ENCODE peak calls at places on chromosomes 6 and 20, in nine cellular contexts. One of them, this sample, is unnamed.

GRCh38 chr6:148223424-148223842 is 119.2 kb upstream of the SASH1 start:
- DNase-seq in WERI-Rb-1: no peak
- DNase-seq in progenitor cell of endocrine pancreas: no peak
- DNase-seq in astrocyte of the spinal cord: peak
- DNase-seq in choroid plexus epithelial cell: peak
- DNase-seq in fibroblast of mammary gland: peak
- DNase-seq in Calu3: no peak
- DNase-seq in cardiac fibroblast: peak
- DNase-seq in WTC11: no peak
- DNase-seq in this sample: no peak

GRCh38 chr6:139364302-139364981 is 10.0 kb downstream of the CITED2 start:
- DNase-seq in WERI-Rb-1: no peak
- DNase-seq in fibroblast of mammary gland: peak
- DNase-seq in progenitor cell of endocrine pancreas: no peak
- DNase-seq in choroid plexus epithelial cell: peak
- DNase-seq in cardiac fibroblast: peak
- DNase-seq in WTC11: no peak
- DNase-seq in Calu3: no peak
- DNase-seq in astrocyte of the spinal cord: peak
- DNase-seq in this sample: no peak

GRCh38 chr20:35601990-35602389 is 13.6 kb upstream of the SPAG4 start:
- DNase-seq in Calu3: no peak
- DNase-seq in cardiac fibroblast: no peak
- DNase-seq in astrocyte of the spinal cord: no peak
- DNase-seq in WTC11: no peak
- DNase-seq in progenitor cell of endocrine pancreas: no peak
- DNase-seq in fibroblast of mammary gland: no peak
- DNase-seq in choroid plexus epithelial cell: no peak
- DNase-seq in WERI-Rb-1: no peak
- DNase-seq in this sample: no peak

GRCh38 chr20:14064333-14064732 is 69.0 kb downstream of the MACROD2 start:
- DNase-seq in progenitor cell of endocrine pancreas: no peak
- DNase-seq in Calu3: no peak
- DNase-seq in cardiac fibroblast: no peak
- DNase-seq in WERI-Rb-1: no peak
- DNase-seq in WTC11: no peak
- DNase-seq in astrocyte of the spinal cord: no peak
- DNase-seq in choroid plexus epithelial cell: no peak
- DNase-seq in fibroblast of mammary gland: no peak
- DNase-seq in this sample: no peak

GRCh38 chr6:28980797-28981390 is 24.2 kb downstream of the ZNF311 start:
- DNase-seq in fibroblast of mammary gland: peak
- DNase-seq in WTC11: peak
- DNase-seq in Calu3: peak
- DNase-seq in cardiac fibroblast: peak
- DNase-seq in progenitor cell of endocrine pancreas: peak
- DNase-seq in astrocyte of the spinal cord: peak
- DNase-seq in WERI-Rb-1: peak
- DNase-seq in choroid plexus epithelial cell: peak
- DNase-seq in this sample: peak

GRCh38 chr20:6269163-6269873 is 146.5 kb upstream of the FERMT1 start:
- DNase-seq in Calu3: no peak
- DNase-seq in choroid plexus epithelial cell: peak
- DNase-seq in cardiac fibroblast: no peak
- DNase-seq in astrocyte of the spinal cord: no peak
- DNase-seq in WTC11: peak
- DNase-seq in fibroblast of mammary gland: no peak
- DNase-seq in WERI-Rb-1: no peak
- DNase-seq in progenitor cell of endocrine pancreas: no peak
- DNase-seq in this sample: no peak

GRCh38 chr6:99618649-99619408 is 12.2 kb downstream of the PRDM13 start:
- DNase-seq in choroid plexus epithelial cell: no peak
- DNase-seq in progenitor cell of endocrine pancreas: no peak
- DNase-seq in WTC11: peak
- DNase-seq in fibroblast of mammary gland: no peak
- DNase-seq in WERI-Rb-1: no peak
- DNase-seq in astrocyte of the spinal cord: no peak
- DNase-seq in cardiac fibroblast: no peak
- DNase-seq in Calu3: no peak
- DNase-seq in this sample: no peak

GRCh38 chr20:62445553-62446340 is 18.4 kb upstream of the RBBP8NL start:
- DNase-seq in fibroblast of mammary gland: no peak
- DNase-seq in progenitor cell of endocrine pancreas: no peak
- DNase-seq in cardiac fibroblast: no peak
- DNase-seq in choroid plexus epithelial cell: no peak
- DNase-seq in astrocyte of the spinal cord: no peak
- DNase-seq in WTC11: no peak
- DNase-seq in WERI-Rb-1: no peak
- DNase-seq in Calu3: no peak
- DNase-seq in this sample: no peak

GRCh38 chr6:106444777-106445507 is 84.4 kb downstream of the CRYBG1 start:
- DNase-seq in Calu3: peak
- DNase-seq in fibroblast of mammary gland: peak
- DNase-seq in choroid plexus epithelial cell: peak
- DNase-seq in progenitor cell of endocrine pancreas: no peak
- DNase-seq in astrocyte of the spinal cord: peak
- DNase-seq in WTC11: no peak
- DNase-seq in cardiac fibroblast: peak
- DNase-seq in WERI-Rb-1: peak
- DNase-seq in this sample: no peak

GRCh38 chr6:90156861-90157260 is 139.8 kb downstream of the BACH2 start:
- DNase-seq in cardiac fibroblast: no peak
- DNase-seq in Calu3: no peak
- DNase-seq in WTC11: no peak
- DNase-seq in fibroblast of mammary gland: no peak
- DNase-seq in choroid plexus epithelial cell: no peak
- DNase-seq in astrocyte of the spinal cord: no peak
- DNase-seq in progenitor cell of endocrine pancreas: no peak
- DNase-seq in WERI-Rb-1: no peak
- DNase-seq in this sample: no peak

GRCh38 chr6:36444470-36444869 is 1.7 kb downstream of the KCTD20 start:
- DNase-seq in fibroblast of mammary gland: peak
- DNase-seq in Calu3: no peak
- DNase-seq in cardiac fibroblast: peak
- DNase-seq in choroid plexus epithelial cell: peak
- DNase-seq in WTC11: no peak
- DNase-seq in progenitor cell of endocrine pancreas: no peak
- DNase-seq in astrocyte of the spinal cord: peak
- DNase-seq in WERI-Rb-1: peak
- DNase-seq in this sample: no peak

GRCh38 chr6:39904946-39905639 is 29.2 kb downstream of the MOCS1 start:
- DNase-seq in cardiac fibroblast: no peak
- DNase-seq in choroid plexus epithelial cell: no peak
- DNase-seq in Calu3: no peak
- DNase-seq in progenitor cell of endocrine pancreas: no peak
- DNase-seq in WTC11: no peak
- DNase-seq in astrocyte of the spinal cord: no peak
- DNase-seq in WERI-Rb-1: no peak
- DNase-seq in fibroblast of mammary gland: no peak
- DNase-seq in this sample: no peak
- TF ChIP-seq CTCF in cardiac fibroblast: no peak
- TF ChIP-seq CTCF in choroid plexus epithelial cell: peak
- TF ChIP-seq CTCF in Calu3: no peak
- TF ChIP-seq CTCF in progenitor cell of endocrine pancreas: no peak
- TF ChIP-seq CTCF in WTC11: no peak
- TF ChIP-seq CTCF in astrocyte of the spinal cord: no peak
- TF ChIP-seq CTCF in WERI-Rb-1: no peak
- TF ChIP-seq CTCF in fibroblast of mammary gland: no peak
- TF ChIP-seq CTCF in this sample: no peak

DNA sequence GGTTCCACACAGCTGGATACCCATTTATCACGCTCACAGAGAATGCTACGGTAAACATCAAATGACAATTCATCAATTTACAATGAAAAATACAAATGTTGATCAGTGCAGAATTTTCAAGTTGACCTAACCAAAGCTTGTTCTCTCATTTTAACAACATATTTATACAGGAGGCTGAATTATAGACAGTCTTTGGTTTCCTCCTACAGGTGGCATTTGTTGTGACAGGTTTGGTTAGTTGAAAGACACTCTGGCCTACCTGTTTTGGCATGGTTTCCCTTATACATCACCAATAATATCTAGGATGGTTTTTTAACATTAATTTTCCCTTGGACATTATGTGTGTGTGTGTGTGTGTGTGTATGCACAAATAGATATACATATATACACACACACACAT is 642.5 kb upstream of the MMS22L start:
- DNase-seq in WERI-Rb-1: no peak
- DNase-seq in progenitor cell of endocrine pancreas: no peak
- DNase-seq in cardiac fibroblast: no peak
- DNase-seq in choroid plexus epithelial cell: peak
- DNase-seq in Calu3: no peak
- DNase-seq in fibroblast of mammary gland: peak
- DNase-seq in WTC11: no peak
- DNase-seq in astrocyte of the spinal cord: no peak
- DNase-seq in this sample: no peak
- TF ChIP-seq CTCF in WERI-Rb-1: peak
- TF ChIP-seq CTCF in progenitor cell of endocrine pancreas: peak
- TF ChIP-seq CTCF in cardiac fibroblast: no peak
- TF ChIP-seq CTCF in choroid plexus epithelial cell: peak
- TF ChIP-seq CTCF in Calu3: no peak
- TF ChIP-seq CTCF in fibroblast of mammary gland: no peak
- TF ChIP-seq CTCF in WTC11: no peak
- TF ChIP-seq CTCF in astrocyte of the spinal cord: no peak
- TF ChIP-seq CTCF in this sample: peak

GRCh38 chr20:49323622-49324238 is 45.9 kb upstream of the ZNFX1 start:
- DNase-seq in choroid plexus epithelial cell: peak
- DNase-seq in cardiac fibroblast: peak
- DNase-seq in Calu3: peak
- DNase-seq in WERI-Rb-1: no peak
- DNase-seq in fibroblast of mammary gland: peak
- DNase-seq in progenitor cell of endocrine pancreas: no peak
- DNase-seq in astrocyte of the spinal cord: peak
- DNase-seq in WTC11: no peak
- DNase-seq in this sample: no peak

GRCh38 chr20:49318091-49318429 is 40.2 kb upstream of the ZNFX1 start:
- DNase-seq in progenitor cell of endocrine pancreas: no peak
- DNase-seq in fibroblast of mammary gland: no peak
- DNase-seq in Calu3: no peak
- DNase-seq in choroid plexus epithelial cell: no peak
- DNase-seq in cardiac fibroblast: no peak
- DNase-seq in WERI-Rb-1: no peak
- DNase-seq in WTC11: no peak
- DNase-seq in astrocyte of the spinal cord: no peak
- DNase-seq in this sample: no peak

GRCh38 chr20:49318430-49319203 is 40.8 kb upstream of the ZNFX1 start:
- DNase-seq in WERI-Rb-1: peak
- DNase-seq in astrocyte of the spinal cord: no peak
- DNase-seq in fibroblast of mammary gland: no peak
- DNase-seq in choroid plexus epithelial cell: no peak
- DNase-seq in progenitor cell of endocrine pancreas: peak
- DNase-seq in WTC11: peak
- DNase-seq in cardiac fibroblast: no peak
- DNase-seq in Calu3: no peak
- DNase-seq in this sample: no peak

GRCh38 chr20:49319204-49319809 is 41.5 kb upstream of the ZNFX1 start:
- DNase-seq in progenitor cell of endocrine pancreas: no peak
- DNase-seq in cardiac fibroblast: no peak
- DNase-seq in choroid plexus epithelial cell: no peak
- DNase-seq in astrocyte of the spinal cord: no peak
- DNase-seq in Calu3: no peak
- DNase-seq in WERI-Rb-1: no peak
- DNase-seq in WTC11: peak
- DNase-seq in fibroblast of mammary gland: no peak
- DNase-seq in this sample: no peak

DNA sequence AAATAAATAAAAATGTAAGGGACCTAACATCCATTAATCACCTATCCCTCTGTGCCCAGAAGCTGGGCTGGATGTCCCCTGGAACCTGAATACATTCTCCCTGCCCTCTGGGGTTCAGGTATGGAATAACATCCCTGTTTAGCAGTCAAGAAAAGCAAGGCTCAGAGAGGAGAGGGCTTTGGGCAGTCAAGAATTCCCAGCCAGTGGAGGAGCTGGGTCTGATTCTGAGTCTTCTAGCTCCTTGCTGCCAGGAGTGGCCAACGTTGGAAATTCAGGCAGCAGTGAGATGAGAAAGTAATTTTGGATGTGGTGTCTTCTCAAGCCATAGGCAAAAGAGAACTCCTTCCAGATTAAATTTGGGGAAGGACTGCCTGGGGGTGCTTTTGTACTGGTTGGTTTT is 42.6 kb upstream of the ZNFX1 start:
- DNase-seq in cardiac fibroblast: peak
- DNase-seq in Calu3: peak
- DNase-seq in progenitor cell of endocrine pancreas: no peak
- DNase-seq in WERI-Rb-1: peak
- DNase-seq in choroid plexus epithelial cell: peak
- DNase-seq in astrocyte of the spinal cord: peak
- DNase-seq in fibroblast of mammary gland: peak
- DNase-seq in WTC11: peak
- DNase-seq in this sample: no peak
- TF ChIP-seq CTCF in cardiac fibroblast: peak
- TF ChIP-seq CTCF in Calu3: peak
- TF ChIP-seq CTCF in progenitor cell of endocrine pancreas: peak
- TF ChIP-seq CTCF in WERI-Rb-1: peak
- TF ChIP-seq CTCF in choroid plexus epithelial cell: peak
- TF ChIP-seq CTCF in astrocyte of the spinal cord: peak
- TF ChIP-seq CTCF in fibroblast of mammary gland: peak
- TF ChIP-seq CTCF in WTC11: no peak
- TF ChIP-seq CTCF in this sample: peak

GRCh38 chr6:39791850-39792500 is at the start of gene DAAM2:
- DNase-seq in choroid plexus epithelial cell: peak
- DNase-seq in astrocyte of the spinal cord: peak
- DNase-seq in progenitor cell of endocrine pancreas: peak
- DNase-seq in WTC11: peak
- DNase-seq in Calu3: no peak
- DNase-seq in cardiac fibroblast: peak
- DNase-seq in WERI-Rb-1: peak
- DNase-seq in fibroblast of mammary gland: peak
- DNase-seq in this sample: no peak

GRCh38 chr6:39793528-39793927 is 1.4 kb downstream of the DAAM2 start:
- DNase-seq in fibroblast of mammary gland: no peak
- DNase-seq in astrocyte of the spinal cord: no peak
- DNase-seq in WERI-Rb-1: no peak
- DNase-seq in Calu3: no peak
- DNase-seq in cardiac fibroblast: no peak
- DNase-seq in progenitor cell of endocrine pancreas: no peak
- DNase-seq in WTC11: no peak
- DNase-seq in choroid plexus epithelial cell: no peak
- DNase-seq in this sample: no peak

GRCh38 chr6:39792501-39793450 is 600 bp downstream of the DAAM2 start:
- DNase-seq in cardiac fibroblast: peak
- DNase-seq in WTC11: no peak
- DNase-seq in astrocyte of the spinal cord: no peak
- DNase-seq in progenitor cell of endocrine pancreas: no peak
- DNase-seq in choroid plexus epithelial cell: no peak
- DNase-seq in WERI-Rb-1: no peak
- DNase-seq in fibroblast of mammary gland: no peak
- DNase-seq in Calu3: no peak
- DNase-seq in this sample: no peak

GRCh38 chr6:39790772-39791171 is 1.4 kb upstream of the DAAM2 start:
- DNase-seq in cardiac fibroblast: peak
- DNase-seq in WERI-Rb-1: no peak
- DNase-seq in Calu3: no peak
- DNase-seq in WTC11: no peak
- DNase-seq in progenitor cell of endocrine pancreas: no peak
- DNase-seq in fibroblast of mammary gland: peak
- DNase-seq in choroid plexus epithelial cell: no peak
- DNase-seq in astrocyte of the spinal cord: peak
- DNase-seq in this sample: no peak

DNA sequence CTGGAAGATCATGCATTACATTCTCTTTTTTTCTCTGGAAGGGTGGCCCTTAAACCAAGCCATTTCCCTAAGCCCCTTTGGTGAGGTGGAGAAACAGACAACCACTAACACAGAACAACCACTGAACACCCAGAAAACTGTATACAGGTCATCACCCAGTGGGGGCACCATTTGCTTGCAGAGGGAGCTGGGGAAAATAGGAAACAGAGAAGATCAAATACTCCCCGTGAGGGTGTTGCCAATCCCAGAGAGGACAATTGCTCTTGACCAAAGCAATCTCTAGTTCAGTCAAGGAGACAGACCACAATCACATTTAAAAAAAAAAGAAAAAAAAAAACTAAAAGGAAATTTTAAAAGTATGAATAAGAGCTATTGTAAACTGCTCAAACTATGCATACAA is 865 bp upstream of the DAAM2 start:
- DNase-seq in choroid plexus epithelial cell: no peak
- DNase-seq in cardiac fibroblast: peak
- DNase-seq in progenitor cell of endocrine pancreas: no peak
- DNase-seq in fibroblast of mammary gland: peak
- DNase-seq in WTC11: no peak
- DNase-seq in astrocyte of the spinal cord: peak
- DNase-seq in Calu3: no peak
- DNase-seq in WERI-Rb-1: peak
- DNase-seq in this sample: no peak
- TF ChIP-seq CTCF in choroid plexus epithelial cell: peak
- TF ChIP-seq CTCF in cardiac fibroblast: peak
- TF ChIP-seq CTCF in progenitor cell of endocrine pancreas: no peak
- TF ChIP-seq CTCF in fibroblast of mammary gland: peak
- TF ChIP-seq CTCF in WTC11: no peak
- TF ChIP-seq CTCF in astrocyte of the spinal cord: peak
- TF ChIP-seq CTCF in Calu3: no peak
- TF ChIP-seq CTCF in WERI-Rb-1: peak
- TF ChIP-seq CTCF in this sample: no peak